ENCODE peak calls at places on chromosomes 13 and 19, in four cellular contexts. One of them, this sample, is unnamed.

GRCh38 chr19:12994701-12995595 is at the start of gene NFIX:
- DNase-seq in NCI-H510A treated with DMSO at 0.1 percent for 48 hours: peak
- DNase-seq in CD4-positive, alpha-beta T cell: peak
- DNase-seq in stimulated activated CD4-positive, alpha-beta T cell treated with anti-CD3 and anti-CD28 coated beads, Interleukin-12 subunit alpha, Interleukin-12 subunit beta, amount 100 ng/mL, for 4 hours: peak
- DNase-seq in this sample: no peak

GRCh38 chr19:6476155-6476895 is 5.3 kb downstream of the DENND1C start:
- DNase-seq in NCI-H510A treated with DMSO at 0.1 percent for 48 hours: no peak
- DNase-seq in CD4-positive, alpha-beta T cell: peak
- DNase-seq in stimulated activated CD4-positive, alpha-beta T cell treated with anti-CD3 and anti-CD28 coated beads, Interleukin-12 subunit alpha, Interleukin-12 subunit beta, amount 100 ng/mL, for 4 hours: peak
- DNase-seq in this sample: peak

GRCh38 chr13:25046274-25046984 is 49.5 kb upstream of the PABPC3 start:
- DNase-seq in NCI-H510A treated with DMSO at 0.1 percent for 48 hours: peak
- DNase-seq in CD4-positive, alpha-beta T cell: no peak
- DNase-seq in stimulated activated CD4-positive, alpha-beta T cell treated with anti-CD3 and anti-CD28 coated beads, Interleukin-12 subunit alpha, Interleukin-12 subunit beta, amount 100 ng/mL, for 4 hours: no peak
- DNase-seq in this sample: peak

GRCh38 chr19:33462112-33462726 is 59.4 kb downstream of the PEPD start:
- DNase-seq in NCI-H510A treated with DMSO at 0.1 percent for 48 hours: no peak
- DNase-seq in CD4-positive, alpha-beta T cell: no peak
- DNase-seq in stimulated activated CD4-positive, alpha-beta T cell treated with anti-CD3 and anti-CD28 coated beads, Interleukin-12 subunit alpha, Interleukin-12 subunit beta, amount 100 ng/mL, for 4 hours: no peak
- DNase-seq in this sample: no peak

GRCh38 chr19:45800009-45800553 is 7.4 kb upstream of the DMWD start:
- DNase-seq in NCI-H510A treated with DMSO at 0.1 percent for 48 hours: no peak
- DNase-seq in CD4-positive, alpha-beta T cell: no peak
- DNase-seq in stimulated activated CD4-positive, alpha-beta T cell treated with anti-CD3 and anti-CD28 coated beads, Interleukin-12 subunit alpha, Interleukin-12 subunit beta, amount 100 ng/mL, for 4 hours: no peak
- DNase-seq in this sample: no peak

GRCh38 chr13:53191091-53191490 is 162.5 kb downstream of the OLFM4 start:
- DNase-seq in NCI-H510A treated with DMSO at 0.1 percent for 48 hours: no peak
- DNase-seq in CD4-positive, alpha-beta T cell: no peak
- DNase-seq in stimulated activated CD4-positive, alpha-beta T cell treated with anti-CD3 and anti-CD28 coated beads, Interleukin-12 subunit alpha, Interleukin-12 subunit beta, amount 100 ng/mL, for 4 hours: no peak
- DNase-seq in this sample: no peak

GRCh38 chr13:51697855-51698254 is 106.1 kb downstream of the DHRS12 start:
- DNase-seq in NCI-H510A treated with DMSO at 0.1 percent for 48 hours: no peak
- DNase-seq in CD4-positive, alpha-beta T cell: no peak
- DNase-seq in stimulated activated CD4-positive, alpha-beta T cell treated with anti-CD3 and anti-CD28 coated beads, Interleukin-12 subunit alpha, Interleukin-12 subunit beta, amount 100 ng/mL, for 4 hours: no peak
- DNase-seq in this sample: no peak

GRCh38 chr19:54704928-54705327 is 19.3 kb upstream of the KIR3DL3 start:
- DNase-seq in NCI-H510A treated with DMSO at 0.1 percent for 48 hours: no peak
- DNase-seq in CD4-positive, alpha-beta T cell: no peak
- DNase-seq in stimulated activated CD4-positive, alpha-beta T cell treated with anti-CD3 and anti-CD28 coated beads, Interleukin-12 subunit alpha, Interleukin-12 subunit beta, amount 100 ng/mL, for 4 hours: no peak
- DNase-seq in this sample: no peak

GRCh38 chr13:31045621-31046081 is 113.2 kb downstream of the TEX26 start:
- DNase-seq in NCI-H510A treated with DMSO at 0.1 percent for 48 hours: peak
- DNase-seq in CD4-positive, alpha-beta T cell: peak
- DNase-seq in stimulated activated CD4-positive, alpha-beta T cell treated with anti-CD3 and anti-CD28 coated beads, Interleukin-12 subunit alpha, Interleukin-12 subunit beta, amount 100 ng/mL, for 4 hours: peak
- DNase-seq in this sample: no peak

GRCh38 chr13:45412274-45413049 is 5.7 kb downstream of the SLC25A30 start:
- DNase-seq in NCI-H510A treated with DMSO at 0.1 percent for 48 hours: no peak
- DNase-seq in CD4-positive, alpha-beta T cell: no peak
- DNase-seq in stimulated activated CD4-positive, alpha-beta T cell treated with anti-CD3 and anti-CD28 coated beads, Interleukin-12 subunit alpha, Interleukin-12 subunit beta, amount 100 ng/mL, for 4 hours: no peak
- DNase-seq in this sample: no peak

GRCh38 chr13:29924951-29925350 is 74.5 kb upstream of the UBL3 start:
- DNase-seq in NCI-H510A treated with DMSO at 0.1 percent for 48 hours: peak
- DNase-seq in CD4-positive, alpha-beta T cell: no peak
- DNase-seq in stimulated activated CD4-positive, alpha-beta T cell treated with anti-CD3 and anti-CD28 coated beads, Interleukin-12 subunit alpha, Interleukin-12 subunit beta, amount 100 ng/mL, for 4 hours: no peak
- DNase-seq in this sample: no peak

GRCh38 chr19:30371960-30372824 is at the start of gene ZNF536:
- DNase-seq in NCI-H510A treated with DMSO at 0.1 percent for 48 hours: no peak
- DNase-seq in CD4-positive, alpha-beta T cell: no peak
- DNase-seq in stimulated activated CD4-positive, alpha-beta T cell treated with anti-CD3 and anti-CD28 coated beads, Interleukin-12 subunit alpha, Interleukin-12 subunit beta, amount 100 ng/mL, for 4 hours: no peak
- DNase-seq in this sample: no peak

GRCh38 chr13:50410921-50411712 is 395.9 kb downstream of the KCNRG start:
- DNase-seq in NCI-H510A treated with DMSO at 0.1 percent for 48 hours: no peak
- DNase-seq in CD4-positive, alpha-beta T cell: no peak
- DNase-seq in stimulated activated CD4-positive, alpha-beta T cell treated with anti-CD3 and anti-CD28 coated beads, Interleukin-12 subunit alpha, Interleukin-12 subunit beta, amount 100 ng/mL, for 4 hours: no peak
- DNase-seq in this sample: no peak

GRCh38 chr13:21637296-21637695 is 33.3 kb upstream of the MICU2 start:
- DNase-seq in NCI-H510A treated with DMSO at 0.1 percent for 48 hours: peak
- DNase-seq in CD4-positive, alpha-beta T cell: peak
- DNase-seq in stimulated activated CD4-positive, alpha-beta T cell treated with anti-CD3 and anti-CD28 coated beads, Interleukin-12 subunit alpha, Interleukin-12 subunit beta, amount 100 ng/mL, for 4 hours: no peak
- DNase-seq in this sample: no peak

GRCh38 chr13:69567514-69567913 is 540.1 kb upstream of the ATXN8OS start:
- DNase-seq in NCI-H510A treated with DMSO at 0.1 percent for 48 hours: no peak
- DNase-seq in CD4-positive, alpha-beta T cell: no peak
- DNase-seq in stimulated activated CD4-positive, alpha-beta T cell treated with anti-CD3 and anti-CD28 coated beads, Interleukin-12 subunit alpha, Interleukin-12 subunit beta, amount 100 ng/mL, for 4 hours: no peak
- DNase-seq in this sample: no peak

GRCh38 chr13:45615501-45616101 is at the start of gene ERICH6B:
- DNase-seq in NCI-H510A treated with DMSO at 0.1 percent for 48 hours: peak
- DNase-seq in CD4-positive, alpha-beta T cell: no peak
- DNase-seq in stimulated activated CD4-positive, alpha-beta T cell treated with anti-CD3 and anti-CD28 coated beads, Interleukin-12 subunit alpha, Interleukin-12 subunit beta, amount 100 ng/mL, for 4 hours: no peak
- DNase-seq in this sample: peak

GRCh38 chr19:1183543-1184172 is 9.6 kb upstream of the SBNO2 start:
- DNase-seq in NCI-H510A treated with DMSO at 0.1 percent for 48 hours: no peak
- DNase-seq in CD4-positive, alpha-beta T cell: no peak
- DNase-seq in stimulated activated CD4-positive, alpha-beta T cell treated with anti-CD3 and anti-CD28 coated beads, Interleukin-12 subunit alpha, Interleukin-12 subunit beta, amount 100 ng/mL, for 4 hours: no peak
- DNase-seq in this sample: no peak

GRCh38 chr13:82356667-82357066 is 1525.6 kb downstream of the SLITRK1 start:
- DNase-seq in NCI-H510A treated with DMSO at 0.1 percent for 48 hours: no peak
- DNase-seq in CD4-positive, alpha-beta T cell: no peak
- DNase-seq in stimulated activated CD4-positive, alpha-beta T cell treated with anti-CD3 and anti-CD28 coated beads, Interleukin-12 subunit alpha, Interleukin-12 subunit beta, amount 100 ng/mL, for 4 hours: no peak
- DNase-seq in this sample: no peak

This sample was measured in NCI-H146.